ENCODE peak calls at places on chromosomes 2 and 18, in four cellular contexts. One of them, this sample, is unnamed.

GRCh38 chr2:228318218-228318617 is 136.7 kb upstream of the SPHKAP start:
- DNase-seq in IMR-90: no peak
- DNase-seq in ovary: no peak
- DNase-seq in aorta: no peak
- DNase-seq in this sample: peak; percentile 40

GRCh38 chr18:48080546-48080945 is 150.1 kb upstream of the SMAD2 start:
- DNase-seq in aorta: no peak
- DNase-seq in ovary: no peak
- DNase-seq in IMR-90: no peak
- DNase-seq in this sample: no peak

GRCh38 chr2:120310136-120310535 is 35.8 kb upstream of the INHBB start:
- DNase-seq in aorta: no peak
- DNase-seq in IMR-90: no peak
- DNase-seq in ovary: no peak
- DNase-seq in this sample: no peak

GRCh38 chr2:98880266-98881152 is 55.5 kb downstream of the CRACDL start:
- DNase-seq in ovary: no peak
- DNase-seq in IMR-90: no peak
- DNase-seq in aorta: no peak
- DNase-seq in this sample: no peak

GRCh38 chr2:237581751-237582746 is 8.5 kb downstream of the RAB17 start:
- DNase-seq in ovary: peak; percentile 92
- DNase-seq in IMR-90: peak; percentile 71
- DNase-seq in aorta: peak; percentile 72
- DNase-seq in this sample: no peak

GRCh38 chr2:45614871-45615270 is 3.8 kb upstream of the SRBD1 start:
- DNase-seq in IMR-90: peak; percentile 38
- DNase-seq in aorta: no peak
- DNase-seq in ovary: no peak
- DNase-seq in this sample: no peak

GRCh38 chr2:99166218-99166617 is 11.5 kb downstream of the LIPT1 start:
- DNase-seq in aorta: no peak
- DNase-seq in ovary: no peak
- DNase-seq in IMR-90: no peak
- DNase-seq in this sample: no peak

GRCh38 chr2:46689993-46690392 is 210.6 kb downstream of the TMEM247 start:
- DNase-seq in IMR-90: peak; percentile 86
- DNase-seq in aorta: no peak
- DNase-seq in ovary: no peak
- DNase-seq in this sample: no peak

GRCh38 chr2:130187268-130187667 is 5.2 kb downstream of the MZT2B start:
- DNase-seq in aorta: no peak
- DNase-seq in IMR-90: no peak
- DNase-seq in ovary: no peak
- DNase-seq in this sample: no peak

GRCh38 chr18:50401888-50402287 is 27.0 kb downstream of the SKA1 start:
- DNase-seq in IMR-90: peak; percentile 7
- DNase-seq in aorta: peak; percentile 48
- DNase-seq in ovary: peak; percentile 19
- DNase-seq in this sample: peak; percentile 93

GRCh38 chr2:74146929-74147728 is 583 bp downstream of the BOLA3 start:
- DNase-seq in aorta: no peak
- DNase-seq in IMR-90: peak; percentile 34
- DNase-seq in ovary: no peak
- DNase-seq in this sample: no peak

GRCh38 chr2:96578731-96579130 is 42.2 kb downstream of the ARID5A start:
- DNase-seq in IMR-90: no peak
- DNase-seq in ovary: no peak
- DNase-seq in aorta: no peak
- DNase-seq in this sample: no peak

GRCh38 chr2:203396667-203397066 is 68.5 kb downstream of the ABI2 start:
- DNase-seq in IMR-90: no peak
- DNase-seq in ovary: no peak
- DNase-seq in aorta: no peak
- DNase-seq in this sample: no peak

GRCh38 chr2:127191331-127192219 is 28.5 kb downstream of the CYP27C1 start:
- DNase-seq in ovary: no peak
- DNase-seq in IMR-90: no peak
- DNase-seq in aorta: no peak
- DNase-seq in this sample: no peak

GRCh38 chr2:234691968-234692955 is 195.4 kb upstream of the ARL4C start:
- DNase-seq in IMR-90: no peak
- DNase-seq in ovary: no peak
- DNase-seq in aorta: no peak
- DNase-seq in this sample: no peak

GRCh38 chr2:212539145-212539880 is 711 bp upstream of the ERBB4 start:
- DNase-seq in IMR-90: no peak
- DNase-seq in ovary: peak; percentile 10
- DNase-seq in aorta: peak; percentile 71
- DNase-seq in this sample: peak; percentile 62

GRCh38 chr18:63953811-63954210 is 4.7 kb downstream of the HMSD start:
- DNase-seq in aorta: peak; percentile 29
- DNase-seq in ovary: no peak
- DNase-seq in IMR-90: no peak
- DNase-seq in this sample: no peak

GRCh38 chr2:60804473-60804872 is 48.4 kb downstream of the PAPOLG start:
- DNase-seq in ovary: no peak
- DNase-seq in IMR-90: no peak
- DNase-seq in aorta: no peak
- DNase-seq in this sample: no peak

GRCh38 chr2:94861308-94862152 is 9.7 kb upstream of the TEKT4 start:
- DNase-seq in IMR-90: no peak
- DNase-seq in aorta: peak; percentile 34
- DNase-seq in ovary: no peak
- DNase-seq in this sample: no peak

GRCh38 chr2:112848833-112849232 is 12.3 kb upstream of the IL1B start:
- DNase-seq in IMR-90: no peak
- DNase-seq in aorta: no peak
- DNase-seq in ovary: no peak
- DNase-seq in this sample: no peak

GRCh38 chr2:219155054-219155644 is 5.5 kb downstream of the NHEJ1 start:
- DNase-seq in ovary: no peak
- DNase-seq in aorta: no peak
- DNase-seq in IMR-90: peak; percentile 73
- DNase-seq in this sample: peak; percentile 56

GRCh38 chr18:5059540-5060032 is 137.5 kb downstream of the AKAIN1 start:
- DNase-seq in ovary: no peak
- DNase-seq in IMR-90: no peak
- DNase-seq in aorta: no peak
- DNase-seq in this sample: no peak

GRCh38 chr2:233358335-233358734 is 4.0 kb downstream of the DGKD start:
- DNase-seq in aorta: no peak
- DNase-seq in ovary: no peak
- DNase-seq in IMR-90: no peak
- DNase-seq in this sample: no peak

GRCh38 chr2:233252227-233252626 is 754 bp downstream of the ATG16L1 start:
- DNase-seq in aorta: no peak
- DNase-seq in IMR-90: no peak
- DNase-seq in ovary: no peak
- DNase-seq in this sample: no peak

GRCh38 chr18:74257083-74257482 is 34.7 kb downstream of the CYB5A start:
- DNase-seq in aorta: no peak
- DNase-seq in ovary: no peak
- DNase-seq in IMR-90: no peak
- DNase-seq in this sample: no peak

GRCh38 chr2:109648041-109648527 is 33.9 kb downstream of the SOWAHC start:
- DNase-seq in ovary: no peak
- DNase-seq in aorta: peak; percentile 71
- DNase-seq in IMR-90: no peak
- DNase-seq in this sample: no peak

GRCh38 chr2:57450170-57450569 is 596.4 kb upstream of the VRK2 start:
- DNase-seq in ovary: no peak
- DNase-seq in aorta: no peak
- DNase-seq in IMR-90: no peak
- DNase-seq in this sample: no peak

GRCh38 chr2:83536489-83537020 is 922.5 kb downstream of the SUCLG1 start:
- DNase-seq in aorta: no peak
- DNase-seq in IMR-90: no peak
- DNase-seq in ovary: no peak
- DNase-seq in this sample: no peak

GRCh38 chr2:106097370-106098000 is 96.6 kb downstream of the UXS1 start:
- DNase-seq in aorta: no peak
- DNase-seq in IMR-90: no peak
- DNase-seq in ovary: no peak
- DNase-seq in this sample: no peak

GRCh38 chr2:118509319-118510016 is 338.0 kb downstream of the EN1 start:
- DNase-seq in ovary: no peak
- DNase-seq in aorta: no peak
- DNase-seq in IMR-90: no peak
- DNase-seq in this sample: no peak

GRCh38 chr18:49135871-49136270 is 185.1 kb upstream of the SMAD7 start:
- DNase-seq in aorta: no peak
- DNase-seq in IMR-90: peak; percentile 56
- DNase-seq in ovary: no peak
- DNase-seq in this sample: peak; percentile 31

GRCh38 chr18:316391-316790 is 48.5 kb upstream of the THOC1 start:
- DNase-seq in aorta: no peak
- DNase-seq in ovary: no peak
- DNase-seq in IMR-90: peak; percentile 70
- DNase-seq in this sample: no peak

GRCh38 chr2:230902180-230902899 is 22.7 kb downstream of the GPR55 start:
- DNase-seq in IMR-90: peak; percentile 76
- DNase-seq in ovary: peak; percentile 27
- DNase-seq in aorta: no peak
- DNase-seq in this sample: peak; percentile 44

GRCh38 chr2:181953773-181954537 is 31.7 kb upstream of the PPP1R1C start:
- DNase-seq in ovary: peak; percentile 16
- DNase-seq in IMR-90: peak; percentile 62
- DNase-seq in aorta: peak; percentile 58
- DNase-seq in this sample: peak; percentile 68

DNA sequence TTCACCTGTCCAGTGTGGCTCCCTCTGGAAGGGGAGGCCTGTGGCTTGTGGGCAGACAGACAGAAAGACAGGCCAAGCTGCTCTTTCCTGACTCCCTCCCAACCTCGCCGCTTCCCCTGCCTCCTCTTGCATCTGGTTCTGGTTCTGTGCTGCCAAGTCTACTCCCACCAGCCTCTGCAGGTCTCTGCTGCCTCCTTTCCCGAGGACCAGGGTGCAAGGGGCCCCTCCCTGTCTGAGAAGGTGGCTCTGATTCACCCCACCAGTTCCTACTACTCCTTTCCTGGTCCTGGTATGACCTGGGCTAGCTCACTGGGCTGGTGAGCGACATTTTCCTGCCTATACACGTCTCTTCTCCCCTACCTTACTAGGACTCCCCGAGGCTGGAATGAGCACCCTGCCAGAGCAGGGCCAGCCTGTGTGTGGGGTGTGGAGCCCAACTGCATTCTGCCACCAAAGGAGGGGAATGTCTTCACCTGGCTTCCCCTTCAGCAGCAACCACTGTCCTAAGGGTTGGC is 238.5 kb downstream of the CELF4 start:
- DNase-seq in IMR-90: no peak
- DNase-seq in ovary: no peak
- DNase-seq in aorta: no peak
- DNase-seq in this sample: no peak
- H3K27ac ChIP-seq in IMR-90: no peak overlapping the region
- H3K27ac ChIP-seq in ovary: no peak overlapping the region
- H3K27ac ChIP-seq in aorta: no peak overlapping the region
- H3K27ac ChIP-seq in this sample: no peak overlapping the region

DNA sequence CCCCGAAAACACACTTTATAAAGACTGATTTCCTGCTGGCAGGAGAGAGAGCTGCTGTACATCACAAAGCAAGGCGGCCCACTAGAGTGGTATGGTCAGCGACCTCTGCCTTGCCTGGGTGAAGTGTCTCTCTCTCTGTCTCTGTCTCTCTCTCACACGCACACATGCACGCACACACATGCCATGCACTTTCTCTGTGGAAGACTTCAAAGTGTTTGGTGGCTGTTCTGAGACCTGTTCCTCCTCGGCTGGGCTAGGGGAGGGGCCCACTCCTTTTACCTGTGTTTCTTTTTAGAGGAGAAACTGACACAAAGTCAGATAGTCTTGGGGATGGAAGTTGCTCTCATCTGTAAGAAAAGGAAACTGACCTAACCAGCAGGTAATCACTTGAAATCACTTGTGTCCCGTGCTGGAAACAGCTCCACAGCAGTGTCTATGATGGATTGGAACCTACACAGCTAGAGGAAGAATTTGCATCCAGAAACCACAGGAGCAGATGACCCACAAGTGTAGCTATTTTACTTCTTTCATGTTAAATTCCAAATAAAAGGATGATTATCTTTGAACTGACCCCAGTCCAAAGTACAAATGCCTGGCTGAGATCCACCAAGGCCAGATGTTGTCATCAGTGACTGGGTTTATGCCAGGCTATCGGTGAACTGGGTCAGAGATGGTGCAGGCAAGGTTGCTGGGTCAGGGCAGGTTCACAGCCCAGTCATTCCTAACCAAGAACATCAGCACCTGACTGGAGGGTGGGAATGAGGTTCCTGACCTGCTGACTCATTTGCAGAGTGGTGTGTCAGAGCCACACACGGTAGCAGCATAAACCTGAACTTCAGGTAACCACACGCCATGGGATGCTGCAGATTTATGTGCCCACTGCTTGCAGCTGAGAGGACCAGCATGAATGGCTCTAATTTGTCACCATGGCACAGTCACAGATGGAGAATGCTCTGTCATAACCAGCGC is 63.0 kb downstream of the NPAS2 start:
- DNase-seq in aorta: no peak
- DNase-seq in IMR-90: peak; percentile 38
- DNase-seq in ovary: no peak
- DNase-seq in this sample: peak; percentile 55
- H3K27ac ChIP-seq in aorta: no peak overlapping the region
- H3K27ac ChIP-seq in IMR-90: no peak overlapping the region
- H3K27ac ChIP-seq in ovary: no peak overlapping the region
- H3K27ac ChIP-seq in this sample: no peak overlapping the region

GRCh38 chr18:7754725-7755181 is 187.6 kb downstream of the PTPRM start:
- DNase-seq in aorta: no peak
- DNase-seq in IMR-90: peak; percentile 17
- DNase-seq in ovary: no peak
- DNase-seq in this sample: no peak
- H3K27ac ChIP-seq in aorta: no peak overlapping the region
- H3K27ac ChIP-seq in IMR-90: no peak overlapping the region
- H3K27ac ChIP-seq in ovary: no peak overlapping the region
- H3K27ac ChIP-seq in this sample: peak overlapping the region; percentile 42

GRCh38 chr2:19819097-19820065 is 82.4 kb downstream of the TTC32 start:
- DNase-seq in aorta: peak; percentile 55
- DNase-seq in ovary: no peak
- DNase-seq in IMR-90: peak; percentile 85
- DNase-seq in this sample: no peak

GRCh38 chr2:19818039-19818438 is 83.7 kb downstream of the TTC32 start:
- DNase-seq in ovary: no peak
- DNase-seq in aorta: no peak
- DNase-seq in IMR-90: peak; percentile 23
- DNase-seq in this sample: no peak

GRCh38 chr2:19823507-19823906 is 78.3 kb downstream of the TTC32 start:
- DNase-seq in ovary: no peak
- DNase-seq in IMR-90: peak; percentile 31
- DNase-seq in aorta: no peak
- DNase-seq in this sample: no peak

GRCh38 chr2:19815746-19816145 is 86.0 kb downstream of the TTC32 start:
- DNase-seq in aorta: no peak
- DNase-seq in ovary: no peak
- DNase-seq in IMR-90: peak; percentile 63
- DNase-seq in this sample: no peak

GRCh38 chr2:19818543-19818942 is 83.2 kb downstream of the TTC32 start:
- DNase-seq in IMR-90: no peak
- DNase-seq in ovary: no peak
- DNase-seq in aorta: no peak
- DNase-seq in this sample: no peak
- H3K27ac ChIP-seq in IMR-90: no peak overlapping the region
- H3K27ac ChIP-seq in ovary: no peak overlapping the region
- H3K27ac ChIP-seq in aorta: no peak overlapping the region
- H3K27ac ChIP-seq in this sample: no peak overlapping the region